ENCODE peak calls at places on chromosomes 12 and 14, in four cellular contexts. One of them, this sample, is unnamed.

GRCh38 chr12:72271741-72272661 is at the start of gene TRHDE:
- DNase-seq in SK-N-SH: peak; percentile 61
- DNase-seq in MM.1S: no peak
- DNase-seq in GM23248: peak; percentile 58
- DNase-seq in this sample: no peak

GRCh38 chr12:54195080-54195479 is 6.3 kb upstream of the SMUG1 start:
- DNase-seq in SK-N-SH: no peak
- DNase-seq in MM.1S: no peak
- DNase-seq in GM23248: no peak
- DNase-seq in this sample: no peak

GRCh38 chr12:67410667-67411067 is 141.5 kb downstream of the CAND1 start:
- DNase-seq in SK-N-SH: no peak
- DNase-seq in MM.1S: no peak
- DNase-seq in GM23248: peak; percentile 25
- DNase-seq in this sample: no peak

GRCh38 chr12:120651821-120652220 is 11.4 kb downstream of the CABP1 start:
- DNase-seq in SK-N-SH: no peak
- DNase-seq in MM.1S: no peak
- DNase-seq in GM23248: peak; percentile 40
- DNase-seq in this sample: no peak

GRCh38 chr14:72598328-72598727 is 295.6 kb downstream of the DPF3 start:
- DNase-seq in SK-N-SH: no peak
- DNase-seq in MM.1S: no peak
- DNase-seq in GM23248: no peak
- DNase-seq in this sample: peak; percentile 2

GRCh38 chr14:71240866-71241520 is 333.7 kb downstream of the PCNX1 start:
- DNase-seq in SK-N-SH: no peak
- DNase-seq in MM.1S: no peak
- DNase-seq in GM23248: no peak
- DNase-seq in this sample: no peak

GRCh38 chr14:61925043-61925442 is 162.8 kb downstream of the SNAPC1 start:
- DNase-seq in SK-N-SH: no peak
- DNase-seq in MM.1S: no peak
- DNase-seq in GM23248: peak; percentile 38
- DNase-seq in this sample: peak; percentile 43

GRCh38 chr14:20477211-20477876 is 8.1 kb downstream of the PNP start:
- DNase-seq in SK-N-SH: peak; percentile 65
- DNase-seq in MM.1S: no peak
- DNase-seq in GM23248: peak; percentile 39
- DNase-seq in this sample: peak; percentile 51

GRCh38 chr14:68103841-68104240 is 284.3 kb downstream of the RAD51B start:
- DNase-seq in SK-N-SH: no peak
- DNase-seq in MM.1S: no peak
- DNase-seq in GM23248: no peak
- DNase-seq in this sample: no peak

GRCh38 chr14:104724407-104724980 is 465 bp downstream of the ADSS1 start:
- DNase-seq in SK-N-SH: peak; percentile 84
- DNase-seq in MM.1S: no peak
- DNase-seq in GM23248: peak; percentile 43
- DNase-seq in this sample: no peak

GRCh38 chr14:104721704-104722431 is 2.2 kb upstream of the ADSS1 start:
- DNase-seq in SK-N-SH: no peak
- DNase-seq in MM.1S: no peak
- DNase-seq in GM23248: peak; percentile 27
- DNase-seq in this sample: no peak

GRCh38 chr14:104722938-104723650 is 935 bp upstream of the ADSS1 start:
- DNase-seq in SK-N-SH: no peak
- DNase-seq in MM.1S: no peak
- DNase-seq in GM23248: no peak
- DNase-seq in this sample: no peak

GRCh38 chr14:104724981-104725771 is 1.1 kb downstream of the ADSS1 start:
- DNase-seq in SK-N-SH: peak; percentile 84
- DNase-seq in MM.1S: no peak
- DNase-seq in GM23248: peak; percentile 63
- DNase-seq in this sample: no peak

DNA sequence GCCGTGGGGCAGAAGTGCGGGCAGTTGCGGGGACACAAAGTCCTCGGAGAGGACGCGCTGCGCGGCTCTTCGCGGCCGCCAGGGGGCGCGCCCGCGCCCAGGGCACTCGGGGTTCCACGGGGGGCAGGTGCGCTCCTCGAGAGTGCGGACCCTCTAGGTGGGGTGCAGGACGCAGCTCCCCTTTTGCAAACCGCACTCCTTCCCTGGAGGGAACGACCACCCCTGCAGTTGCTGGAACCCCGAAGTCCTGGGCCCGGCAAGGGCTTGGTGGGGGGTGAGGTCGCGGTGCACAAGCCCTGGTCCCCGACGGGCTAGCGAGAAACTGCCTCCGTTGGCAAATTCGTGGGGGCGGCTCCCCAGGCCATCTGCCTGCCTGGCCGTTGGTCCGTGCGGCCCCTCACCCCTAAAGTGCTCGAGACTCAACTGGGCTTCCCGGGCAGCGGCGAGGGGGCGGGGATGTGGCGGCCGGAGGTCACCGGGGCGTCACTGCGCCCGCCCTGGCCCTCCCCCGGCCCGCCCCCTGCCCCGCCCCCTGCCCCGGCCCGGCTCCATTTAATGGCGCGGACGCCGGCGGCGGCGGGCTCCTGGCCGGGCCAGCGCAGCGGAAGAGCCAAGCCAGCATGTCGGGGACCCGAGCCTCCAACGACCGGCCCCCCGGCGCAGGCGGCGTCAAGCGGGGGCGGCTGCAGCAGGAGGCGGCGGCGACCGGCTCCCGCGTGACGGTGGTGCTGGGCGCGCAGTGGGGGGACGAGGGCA is at the start of gene ADSS1:
- DNase-seq in SK-N-SH: peak; percentile 98
- DNase-seq in MM.1S: peak; percentile 15
- DNase-seq in GM23248: peak; percentile 68
- DNase-seq in this sample: peak; percentile 54
- TF ChIP-seq EZH2phosphoT487 in SK-N-SH: no peak
- TF ChIP-seq EZH2phosphoT487 in MM.1S: no peak
- TF ChIP-seq EZH2phosphoT487 in GM23248: no peak
- TF ChIP-seq EZH2phosphoT487 in this sample: no peak

DNA sequence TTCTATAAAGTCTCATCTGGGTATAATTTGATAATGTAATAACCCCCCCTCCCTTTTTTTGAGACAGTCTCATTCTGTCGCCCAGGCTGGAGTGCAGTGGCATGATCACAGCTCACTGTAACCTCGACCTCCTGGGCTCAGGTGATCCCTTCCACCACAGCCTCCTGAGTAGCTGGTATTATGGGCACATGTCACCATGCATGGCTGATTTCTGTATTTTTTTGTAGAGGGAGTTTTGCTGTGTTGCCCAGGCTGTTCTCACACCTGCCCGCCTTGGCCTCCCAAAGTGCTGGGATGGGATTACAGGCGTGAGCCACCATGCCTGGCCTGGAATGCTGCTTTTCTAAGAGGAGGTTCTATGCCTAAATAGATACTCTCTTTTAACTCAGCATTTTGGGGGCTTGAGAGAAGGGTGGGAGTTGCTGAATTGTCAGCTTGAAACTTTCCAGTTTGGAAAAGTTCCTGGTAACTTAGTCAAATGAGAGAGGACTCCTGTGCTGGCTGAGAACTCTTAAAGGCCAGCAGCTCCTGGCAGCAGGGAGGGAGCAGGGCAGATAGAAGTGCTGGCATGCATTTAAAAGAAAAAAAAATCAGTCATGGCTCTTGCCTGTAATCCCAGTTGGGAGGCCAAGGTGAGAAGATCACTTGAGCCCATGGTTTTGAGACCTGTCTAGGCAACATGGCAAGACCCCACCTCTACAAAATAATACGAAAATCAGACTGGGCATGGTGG is 13.0 kb downstream of the NUDT4 start:
- DNase-seq in SK-N-SH: no peak
- DNase-seq in MM.1S: no peak
- DNase-seq in GM23248: no peak
- DNase-seq in this sample: peak; percentile 28
- H3K4me1 ChIP-seq in SK-N-SH: peaks cover 2% of the 10 kb centered on the region
- H3K4me1 ChIP-seq in MM.1S: no peaks in the 10 kb centered on the region
- H3K4me1 ChIP-seq in GM23248: peaks cover 14% of the 10 kb centered on the region
- H3K4me1 ChIP-seq in this sample: peaks cover 29% of the 10 kb centered on the region

GRCh38 chr12:1542599-1542998 is 51.8 kb downstream of the FBXL14 start:
- DNase-seq in SK-N-SH: no peak
- DNase-seq in MM.1S: no peak
- DNase-seq in GM23248: no peak
- DNase-seq in this sample: no peak

GRCh38 chr12:1536817-1537216 is 57.6 kb downstream of the FBXL14 start:
- DNase-seq in SK-N-SH: no peak
- DNase-seq in MM.1S: no peak
- DNase-seq in GM23248: no peak
- DNase-seq in this sample: no peak

GRCh38 chr12:1539135-1539534 is 55.2 kb downstream of the FBXL14 start:
- DNase-seq in SK-N-SH: no peak
- DNase-seq in MM.1S: no peak
- DNase-seq in GM23248: no peak
- DNase-seq in this sample: no peak

GRCh38 chr12:1544991-1545700 is 49.2 kb downstream of the FBXL14 start:
- DNase-seq in SK-N-SH: no peak
- DNase-seq in MM.1S: no peak
- DNase-seq in GM23248: peak; percentile 56
- DNase-seq in this sample: peak; percentile 30

DNA sequence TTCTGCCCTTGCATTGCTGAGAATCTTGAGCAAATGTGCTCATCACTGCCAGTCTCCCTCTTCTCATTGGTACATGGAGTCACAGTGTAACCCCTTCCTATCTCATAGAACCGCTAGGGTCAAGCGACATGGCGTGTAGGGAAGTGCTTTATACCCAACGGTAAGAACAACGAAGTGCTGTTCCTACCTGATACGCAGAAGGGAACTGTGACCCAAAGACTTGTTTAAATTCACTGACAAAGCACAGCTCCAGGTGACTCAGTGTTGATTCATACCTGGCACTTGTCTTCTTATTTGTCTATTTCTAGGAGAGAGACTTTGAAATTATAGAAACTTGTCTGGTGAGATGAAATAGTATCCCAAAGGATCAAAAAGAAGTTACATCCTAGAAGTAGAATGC is 53.7 kb downstream of the FBXL14 start:
- DNase-seq in SK-N-SH: no peak
- DNase-seq in MM.1S: no peak
- DNase-seq in GM23248: peak; percentile 65
- DNase-seq in this sample: no peak
- H4K20me1 ChIP-seq in SK-N-SH: peaks cover 70% of the 10 kb centered on the region
- H4K20me1 ChIP-seq in MM.1S: peaks cover 9% of the 10 kb centered on the region
- H4K20me1 ChIP-seq in GM23248: peaks cover 36% of the 10 kb centered on the region
- H4K20me1 ChIP-seq in this sample: no peaks in the 10 kb centered on the region

DNA sequence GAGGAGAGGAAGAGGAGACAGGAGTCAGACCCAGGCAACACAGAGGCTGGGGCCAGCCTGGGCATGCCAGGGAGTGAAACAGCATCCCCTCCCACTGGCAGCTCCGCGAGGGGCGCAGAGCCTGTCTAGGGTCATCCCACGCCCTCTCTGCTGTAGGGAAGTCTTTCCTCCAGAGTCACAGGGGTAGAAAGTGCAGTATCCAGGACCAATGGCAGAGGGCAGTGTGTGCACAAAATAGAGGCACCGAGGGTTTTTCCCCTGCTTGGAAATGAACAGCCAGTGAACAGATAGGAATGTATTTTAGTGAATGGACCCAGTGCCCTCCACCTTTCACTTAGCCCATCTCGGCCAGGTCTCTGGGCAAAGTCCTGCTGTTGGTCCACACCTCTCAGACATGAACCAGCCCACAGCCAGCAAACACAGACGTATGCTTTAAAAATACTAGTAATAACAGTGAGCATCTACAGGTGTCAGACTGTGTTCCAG is 9.4 kb upstream of the KRT74 start:
- DNase-seq in SK-N-SH: peak; percentile 76
- DNase-seq in MM.1S: peak; percentile 29
- DNase-seq in GM23248: peak; percentile 81
- DNase-seq in this sample: peak; percentile 36
- TF ChIP-seq EZH2phosphoT487 in SK-N-SH: no peak
- TF ChIP-seq EZH2phosphoT487 in MM.1S: no peak
- TF ChIP-seq EZH2phosphoT487 in GM23248: no peak
- TF ChIP-seq EZH2phosphoT487 in this sample: no peak